ENCODE peak calls at places on chromosomes 11 and 22, in nine cellular contexts. V, M, S, C, R, J, B, N and L are unnamed samples.

GRCh38 chr22:32723632-32724031 is 77.9 kb upstream of the TIMP3 start:
- DNase-seq in R (peak), M (peak), C (peak), V (peak), S (peak), N (peak), B (peak), J (peak), L (peak)

GRCh38 chr22:28029962-28030361 is 110.9 kb upstream of the PITPNB start:
- DNase-seq in J (no peak), M (no peak), N (no peak), R (no peak), B (no peak), C (no peak), S (no peak), V (peak), L (no peak)

GRCh38 chr11:59574467-59574866 is 41.1 kb downstream of the OSBP start:
- DNase-seq in J (no peak), M (no peak), C (peak), B (peak), V (no peak), R (no peak), S (no peak), N (no peak), L (no peak)

GRCh38 chr22:17370766-17371181 is 1.5 kb downstream of the CECR2 start:
- DNase-seq in B (no peak), R (no peak), V (no peak), C (no peak), M (no peak), N (no peak), J (no peak), S (no peak), L (no peak)

GRCh38 chr11:47941907-47942558 is 38.3 kb upstream of the PTPRJ start:
- DNase-seq in R (no peak), J (no peak), V (no peak), S (no peak), B (no peak), N (no peak), C (no peak), M (no peak), L (no peak)

GRCh38 chr11:116916052-116916451 is 78.6 kb upstream of the APOA1 start:
- DNase-seq in N (no peak), B (no peak), M (no peak), J (no peak), S (no peak), C (no peak), R (no peak), V (no peak), L (no peak)

GRCh38 chr11:77082838-77083552 is 16.2 kb downstream of the CAPN5 start:
- DNase-seq in C (peak), V (peak), R (peak), B (peak), M (no peak), S (no peak), J (peak), N (no peak), L (no peak)

GRCh38 chr11:128776434-128777284 is 82.8 kb downstream of the FLI1 start:
- DNase-seq in J (no peak), S (no peak), R (peak), V (peak), B (peak), C (peak), M (no peak), N (no peak), L (no peak)

GRCh38 chr22:38350444-38351359 is 33.5 kb upstream of the CSNK1E start:
- DNase-seq in R (no peak), S (no peak), B (no peak), C (no peak), J (no peak), M (no peak), N (no peak), V (no peak), L (no peak)

GRCh38 chr11:35073691-35074382 is 65.1 kb upstream of the CD44 start:
- DNase-seq in R (no peak), M (no peak), S (no peak), N (peak), J (no peak), V (no peak), B (peak), C (no peak), L (no peak)

GRCh38 chr22:29167032-29167911 is 38.4 kb upstream of the EMID1 start:
- DNase-seq in C (no peak), N (no peak), M (no peak), V (no peak), S (no peak), B (no peak), R (peak), J (no peak), L (no peak)

GRCh38 chr11:11171854-11172253 is 181.2 kb downstream of the CSNK2A3 start:
- DNase-seq in V (no peak), N (no peak), M (peak), R (peak), B (no peak), C (no peak), J (no peak), S (no peak), L (peak)

GRCh38 chr11:36350137-36350513 is 54.0 kb downstream of the PRR5L start:
- DNase-seq in S (no peak), R (no peak), V (no peak), J (no peak), B (no peak), C (no peak), N (no peak), M (no peak), L (no peak)

GRCh38 chr11:1310315-1310687 is 869 bp upstream of the TOLLIP start:
- DNase-seq in N (no peak), S (no peak), M (peak), C (no peak), V (no peak), J (no peak), B (no peak), R (peak), L (no peak)

GRCh38 chr11:64356498-64357411 is 2.2 kb upstream of the RPS6KA4 start:
- DNase-seq in M (no peak), J (no peak), N (peak), B (no peak), S (no peak), R (peak), C (peak), V (no peak), L (no peak)

GRCh38 chr11:5665746-5666395 is 19.0 kb downstream of the TRIM5 start:
- DNase-seq in N (no peak), R (no peak), B (no peak), S (no peak), J (no peak), C (peak), V (no peak), M (no peak), L (no peak)

GRCh38 chr11:2870955-2871720 is 14.4 kb downstream of the CDKN1C start:
- DNase-seq in N (no peak), B (no peak), J (no peak), R (no peak), V (no peak), S (no peak), M (no peak), C (peak), L (no peak)

GRCh38 chr22:39176673-39177455 is 24.4 kb upstream of the CBX7 start:
- DNase-seq in R (no peak), V (no peak), S (no peak), N (no peak), C (no peak), B (no peak), M (no peak), J (no peak), L (no peak)

GRCh38 chr11:76839326-76839725 is 21.4 kb upstream of the ACER3 start:
- DNase-seq in V (no peak), N (peak), B (no peak), S (no peak), J (no peak), R (no peak), M (no peak), C (no peak), L (no peak)

DNA sequence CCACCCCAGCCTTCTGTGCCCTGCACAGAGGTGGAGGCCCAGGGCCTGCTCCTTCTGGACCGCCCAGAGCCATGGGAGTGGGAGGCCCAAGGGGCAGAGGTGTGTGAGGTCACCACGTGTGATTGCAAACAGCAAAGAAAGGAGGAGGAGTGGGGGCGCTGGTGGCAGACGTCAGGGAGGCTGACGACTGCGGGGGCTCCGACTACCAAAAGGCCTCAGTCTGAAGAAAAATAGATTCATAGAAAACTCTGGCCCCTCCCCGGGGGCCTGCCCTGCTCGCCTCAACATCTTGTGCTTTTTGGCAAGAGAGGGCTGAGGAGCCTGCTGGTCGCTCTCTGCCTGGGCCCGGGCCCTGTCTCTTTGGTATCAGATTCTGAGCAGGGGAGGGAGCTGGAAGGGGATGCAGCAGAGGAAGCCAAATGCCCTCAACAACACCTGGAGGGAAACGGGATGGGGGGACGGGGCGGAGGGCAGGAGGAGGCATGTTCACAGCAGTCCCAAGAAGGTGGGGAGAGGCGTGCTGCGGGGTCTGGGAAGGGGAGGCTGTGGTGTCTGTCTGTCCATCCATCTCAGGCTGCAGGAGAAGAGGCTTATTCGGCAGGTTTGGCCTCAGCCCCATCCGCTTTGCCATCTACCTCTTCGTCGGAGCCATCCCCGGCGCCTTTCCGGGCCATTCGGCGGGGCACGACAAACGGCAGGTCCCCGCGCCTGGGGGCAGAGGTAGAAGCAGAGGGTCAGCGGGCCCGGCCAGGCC is 29.3 kb downstream of the APOL1 start:
- DNase-seq in J (no peak), V (no peak), S (no peak), N (no peak), R (no peak), B (no peak), C (no peak), M (no peak), L (no peak)
- H3K4me3 ChIP-seq in J (no peak), V (no peak), S (no peak), N (no peak), R (no peak), B (no peak), C (no peak), M (no peak), L (no peak)

GRCh38 chr11:3989251-3989650 is 105.3 kb upstream of the RRM1 start:
- DNase-seq in B (no peak), J (no peak), M (no peak), R (no peak), N (no peak), S (no peak), V (no peak), C (no peak), L (no peak)
- H3K4me3 ChIP-seq in B (peak), J (no peak), M (peak), R (no peak), N (no peak), S (peak), V (no peak), C (peak), L (no peak)

GRCh38 chr22:42326786-42327185 is 56.3 kb upstream of the TCF20 start:
- DNase-seq in R (no peak), S (no peak), J (no peak), V (no peak), B (peak), M (no peak), C (no peak), N (peak), L (no peak)
- H3K4me3 ChIP-seq in R (no peak), S (no peak), J (no peak), V (no peak), B (no peak), M (no peak), C (no peak), N (no peak), L (no peak)

GRCh38 chr22:50030315-50031188 is 18.0 kb upstream of the IL17REL start:
- DNase-seq in R (peak), C (peak), V (peak), S (peak), B (peak), N (peak), M (no peak), J (no peak), L (no peak)
- H3K4me3 ChIP-seq in R (no peak), C (no peak), V (no peak), S (no peak), B (no peak), N (no peak), M (no peak), J (no peak), L (no peak)

GRCh38 chr22:20964090-20964798 is 2.8 kb upstream of the AIFM3 start:
- DNase-seq in C (no peak), V (no peak), N (no peak), R (no peak), B (no peak), J (no peak), M (no peak), S (no peak), L (no peak)
- H3K4me3 ChIP-seq in C (peak), V (no peak), N (peak), R (no peak), B (no peak), J (peak), M (peak), S (peak), L (peak)

GRCh38 chr11:132234878-132235277 is 864.5 kb downstream of the NTM start:
- DNase-seq in V (no peak), C (peak), J (no peak), R (no peak), N (peak), S (peak), B (peak), M (no peak), L (peak)
- H3K4me3 ChIP-seq in V (no peak), C (no peak), J (no peak), R (no peak), N (no peak), S (no peak), B (no peak), M (no peak), L (no peak)

DNA sequence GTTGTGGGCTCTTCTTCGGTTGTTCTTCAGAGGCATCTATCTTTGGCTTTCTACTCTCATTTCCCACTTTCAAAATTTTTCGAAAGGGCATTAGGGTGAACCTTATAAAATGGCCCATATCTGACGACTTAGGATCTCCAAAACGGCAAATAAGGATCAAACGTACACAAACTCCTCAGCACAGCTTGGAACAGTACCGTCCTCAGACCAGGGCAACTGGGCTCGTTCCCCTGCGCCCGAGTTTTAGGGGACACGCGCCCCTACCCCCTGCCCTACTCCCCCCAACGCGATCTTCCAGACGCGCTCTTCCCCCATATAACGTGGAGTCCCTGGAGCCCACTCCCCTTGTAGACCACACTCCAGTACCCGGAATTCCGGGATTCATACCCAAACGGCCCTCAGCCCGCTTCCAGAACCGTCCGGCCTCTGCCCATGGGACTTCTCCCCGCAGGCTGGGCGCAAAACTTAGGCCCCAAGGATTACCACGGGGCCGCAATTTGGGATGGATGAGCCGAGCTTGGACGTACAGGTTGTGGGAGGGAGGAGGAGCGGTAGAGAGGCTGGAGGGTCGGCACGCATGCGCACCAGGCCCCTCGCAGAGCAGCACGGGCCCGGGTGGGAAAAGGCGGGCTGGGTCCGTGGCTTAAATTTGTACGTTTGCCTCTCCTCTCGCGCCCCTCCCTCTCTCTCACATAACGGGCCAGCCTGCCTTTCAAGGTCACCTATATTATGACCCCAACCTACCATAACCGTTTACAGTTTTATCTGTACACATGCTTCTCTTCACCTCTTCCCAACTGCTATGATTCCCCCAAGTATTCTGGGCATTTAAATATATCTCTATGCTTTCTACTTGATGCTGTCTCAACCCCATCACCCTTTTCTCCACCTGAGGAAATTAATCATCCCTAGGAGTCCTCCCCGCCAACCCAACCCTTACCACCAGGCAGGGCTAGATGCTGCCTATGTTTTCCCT is 3.4 kb downstream of the CCDC89 start:
- DNase-seq in V (peak), B (peak), M (no peak), N (no peak), R (peak), C (peak), J (no peak), S (peak), L (no peak)
- H3K4me3 ChIP-seq in V (peak), B (peak), M (peak), N (peak), R (peak), C (peak), J (peak), S (peak), L (peak)